ENCODE peak calls at places on chromosomes 12 and 14, in seven cellular contexts. F is HCT116, U is GM12892, H is sigmoid colon, Q is HepG2, K is breast epithelium, S is H1. L is an unnamed sample.
A peak's percentile ranks its signal among the peaks of the same experiment; 100 is the strongest.

GRCh38 chr12:100168562-100168961 is 25.9 kb upstream of the BLTP3B start:
- DNase-seq in F (no peak), Q (no peak), H (no peak), S (no peak), K (no peak), U (no peak), L (no peak)

GRCh38 chr12:106782619-106783018 is 8.1 kb downstream of the RIC8B start:
- DNase-seq in S (no peak), H (no peak), K (no peak), Q (no peak), U (no peak), F (no peak), L (no peak)

GRCh38 chr14:60965402-60965801 is 15.5 kb downstream of the TRMT5 start:
- DNase-seq in K (no peak), S (no peak), H (no peak), F (no peak), U (no peak), Q (no peak), L (no peak)

GRCh38 chr14:56805992-56806737 is 4.1 kb downstream of the OTX2 start:
- DNase-seq in Q (no peak), S (no peak), K (no peak), U (no peak), H (no peak), F (no peak), L (no peak)

GRCh38 chr14:65290830-65291229 is 121.7 kb upstream of the FUT8 start:
- DNase-seq in F (peak; percentile 93), H (no peak), S (no peak), U (no peak), K (no peak), Q (peak; percentile 68), L (no peak)

GRCh38 chr12:106019130-106019529 is 119.6 kb downstream of the NUAK1 start:
- DNase-seq in H (no peak), Q (no peak), F (no peak), S (no peak), K (no peak), U (no peak), L (no peak)

GRCh38 chr12:104718581-104718980 is 239.5 kb downstream of the SLC41A2 start:
- DNase-seq in F (no peak), K (no peak), H (no peak), Q (no peak), U (no peak), S (no peak), L (no peak)

GRCh38 chr12:25328082-25328712 is 77.5 kb upstream of the KRAS start:
- DNase-seq in Q (peak; percentile 3), S (no peak), U (no peak), K (no peak), H (no peak), F (no peak), L (no peak)

GRCh38 chr12:126337556-126337955 is 1272.3 kb downstream of the AACS start:
- DNase-seq in U (no peak), K (no peak), S (no peak), Q (no peak), H (no peak), F (no peak), L (no peak)

GRCh38 chr12:64099430-64099829 is 122.7 kb downstream of the KICS2 start:
- DNase-seq in Q (no peak), F (peak; percentile 27), U (no peak), K (peak; percentile 55), S (no peak), H (peak; percentile 83), L (no peak)
- TF ChIP-seq POLR2AphosphoS5 in Q (no peak), F (no peak), U (no peak), K (peak; percentile 51), S (no peak), H (peak; percentile 41), L (peak; percentile 52)

GRCh38 chr12:76410371-76410770 is 62.2 kb upstream of the BBS10 start:
- DNase-seq in H (no peak), S (no peak), K (no peak), F (no peak), Q (no peak), U (no peak), L (no peak)
- TF ChIP-seq POLR2AphosphoS5 in H (no peak), S (no peak), K (no peak), F (no peak), Q (no peak), U (no peak), L (no peak)

GRCh38 chr14:103500148-103500990 is 22.3 kb downstream of the CKB start:
- DNase-seq in H (peak; percentile 96), F (no peak), S (peak; percentile 50), Q (peak; percentile 72), U (no peak), K (peak; percentile 86), L (peak; percentile 91)
- TF ChIP-seq POLR2AphosphoS5 in H (no peak), F (no peak), S (no peak), Q (no peak), U (no peak), K (peak; percentile 25), L (peak; percentile 40)

DNA sequence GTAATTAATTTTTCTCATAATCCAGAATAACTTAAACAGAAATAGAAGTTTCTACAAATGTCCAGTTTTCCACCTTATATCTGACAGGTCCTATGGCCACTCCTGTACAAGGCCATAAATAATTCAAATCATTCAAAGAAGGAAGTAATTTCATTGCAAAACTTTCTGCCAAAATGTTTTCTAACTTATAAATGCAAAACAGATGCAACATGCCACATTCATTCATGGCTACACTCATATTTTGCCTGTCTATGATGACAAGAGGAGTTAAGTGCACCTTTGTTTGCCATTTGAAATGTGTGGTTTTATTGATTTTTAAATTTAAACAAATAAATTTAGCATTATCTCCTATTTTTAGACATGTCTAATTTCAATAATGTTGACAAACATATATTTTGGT is 34.3 kb downstream of the ITPR2 start:
- DNase-seq in H (no peak), F (no peak), S (no peak), Q (no peak), K (no peak), U (no peak), L (no peak)
- TF ChIP-seq POLR2AphosphoS5 in H (no peak), F (no peak), S (no peak), Q (no peak), K (no peak), U (no peak), L (no peak)

DNA sequence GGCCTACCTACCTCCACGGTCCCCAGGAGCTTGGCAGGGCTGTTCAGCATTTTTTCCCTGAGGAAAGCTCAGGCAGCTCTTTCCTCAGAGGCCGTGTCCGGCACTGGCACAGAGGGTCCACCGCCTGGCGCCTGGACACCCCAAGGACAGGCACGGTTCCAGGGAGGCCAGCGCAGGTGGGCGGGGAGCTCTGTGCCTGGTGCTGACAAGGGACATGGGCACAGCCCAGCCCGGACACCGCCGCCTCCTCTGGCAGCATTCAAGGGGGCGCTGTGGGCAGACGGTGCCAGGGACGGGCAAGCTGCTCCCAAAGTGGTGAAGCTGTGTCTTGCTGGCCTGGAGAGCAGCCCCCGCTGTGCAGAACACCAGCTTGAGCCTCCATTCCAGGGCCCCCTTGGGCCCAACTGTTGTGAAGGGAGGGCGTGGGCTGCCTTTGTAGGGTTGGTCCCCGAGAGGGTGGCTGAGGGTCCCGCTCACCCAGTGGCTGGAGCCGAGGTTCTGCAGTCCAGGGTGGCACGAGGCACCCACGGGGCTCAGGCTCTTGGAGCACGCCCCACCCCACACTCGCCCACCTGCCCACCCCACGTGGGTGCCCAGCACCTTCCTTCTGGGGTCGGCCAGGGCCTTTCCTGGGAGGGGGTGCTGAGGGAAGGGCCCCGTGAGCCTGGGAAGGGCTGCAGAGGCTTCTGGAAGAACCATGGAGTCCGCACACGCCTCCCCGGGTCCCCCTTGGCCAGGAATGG is 29.3 kb upstream of the TEX22 start:
- DNase-seq in F (no peak), S (no peak), H (no peak), U (no peak), K (no peak), Q (no peak), L (no peak)
- TF ChIP-seq POLR2AphosphoS5 in F (no peak), S (no peak), H (no peak), U (no peak), K (no peak), Q (no peak), L (no peak)

GRCh38 chr12:123237646-123238329 is 4.6 kb downstream of the MTRFR start:
- DNase-seq in S (no peak), F (peak; percentile 54), H (peak; percentile 80), U (no peak), K (no peak), Q (peak; percentile 34), L (peak; percentile 72)
- TF ChIP-seq POLR2AphosphoS5 in S (no peak), F (no peak), H (no peak), U (no peak), K (no peak), Q (no peak), L (no peak)

DNA sequence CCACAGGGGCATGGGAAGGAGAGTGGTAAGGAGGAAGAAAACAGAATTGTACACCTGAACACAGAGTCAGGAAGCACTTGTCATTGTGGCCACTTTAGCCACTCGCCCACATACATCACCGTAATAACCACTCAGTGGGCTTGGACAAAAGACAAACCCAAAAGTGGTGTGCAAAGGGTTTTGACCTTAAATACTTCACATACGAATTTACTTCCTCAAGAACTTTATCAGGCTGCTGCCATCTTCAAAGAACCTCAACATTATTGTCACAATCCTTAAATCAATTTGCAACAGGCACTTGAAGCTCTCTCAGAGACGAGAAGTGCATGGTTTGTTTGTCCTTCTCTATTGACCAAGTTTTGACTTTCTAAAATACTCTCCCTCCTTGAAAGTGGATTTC is 187.3 kb upstream of the EGLN3 start:
- DNase-seq in H (no peak), Q (no peak), U (no peak), K (no peak), F (no peak), S (no peak), L (no peak)
- TF ChIP-seq POLR2AphosphoS5 in H (no peak), Q (no peak), U (no peak), K (no peak), F (no peak), S (no peak), L (no peak)

L was measured in transverse colon.